ENCODE peak calls at places on chromosomes 7 and 10, in eight cellular contexts. F is endodermal cell, U is cardiac muscle cell, E is H9, R is HCT116, T is left lung, H is neural progenitor cell, C is DND-41. Y is an unnamed sample.

GRCh38 chr10:17394854-17395253 is 59.5 kb downstream of the ST8SIA6 start:
- DNase-seq in U (no peak), T (no peak), C (no peak), R (no peak), F (no peak), E (no peak), H (no peak), Y (no peak)

GRCh38 chr10:45592926-45593325 is 79.6 kb downstream of the ZFAND4 start:
- DNase-seq in T (no peak), U (no peak), H (no peak), C (no peak), E (no peak), R (no peak), F (no peak), Y (no peak)

GRCh38 chr10:75208177-75208576 is 2.4 kb upstream of the VDAC2 start:
- DNase-seq in C (no peak), R (no peak), E (no peak), F (peak; percentile 53), H (no peak), T (no peak), U (peak; percentile 20), Y (peak; percentile 99)

GRCh38 chr7:149686001-149686400 is 87.4 kb downstream of the ZNF467 start:
- DNase-seq in F (no peak), E (no peak), T (no peak), R (no peak), U (no peak), C (no peak), H (no peak), Y (no peak)

GRCh38 chr7:142854505-142855400 is at the start of gene EPHB6:
- DNase-seq in R (no peak), C (peak; percentile 78), H (peak; percentile 87), T (peak; percentile 94), U (peak; percentile 91), F (peak; percentile 89), E (peak; percentile 62), Y (peak; percentile 18)

GRCh38 chr10:72242675-72243074 is 26.6 kb upstream of the ASCC1 start:
- DNase-seq in C (no peak), U (no peak), F (peak; percentile 78), T (no peak), R (no peak), E (peak; percentile 57), H (no peak), Y (no peak)

GRCh38 chr7:82156168-82156567 is 287.4 kb downstream of the CACNA2D1 start:
- DNase-seq in T (no peak), U (no peak), C (no peak), F (peak; percentile 71), H (peak; percentile 78), E (no peak), R (no peak), Y (no peak)

GRCh38 chr7:28296571-28297483 is 115.5 kb upstream of the CREB5 start:
- DNase-seq in C (peak; percentile 27), H (peak; percentile 59), R (peak; percentile 55), E (peak; percentile 68), U (peak; percentile 55), F (peak; percentile 85), T (no peak), Y (peak; percentile 46)

GRCh38 chr7:7858559-7858958 is 110.0 kb upstream of the GLCCI1 start:
- DNase-seq in E (no peak), F (no peak), C (no peak), U (no peak), R (no peak), H (no peak), T (no peak), Y (no peak)

GRCh38 chr7:50507898-50508470 is 57.2 kb downstream of the DDC start:
- DNase-seq in T (no peak), U (peak; percentile 13), C (peak; percentile 39), E (no peak), H (peak; percentile 11), F (no peak), R (no peak), Y (no peak)

GRCh38 chr10:87504307-87504666 is 406 bp upstream of the MINPP1 start:
- DNase-seq in E (no peak), C (no peak), R (no peak), F (no peak), H (no peak), U (no peak), T (no peak), Y (no peak)

GRCh38 chr10:60323171-60323570 is 66.5 kb downstream of the ANK3 start:
- DNase-seq in C (no peak), T (no peak), E (no peak), H (no peak), R (no peak), U (no peak), F (no peak), Y (no peak)
- H3K27me3 ChIP-seq in C (no peaks in the 10 kb centered on the region), T (no peaks in the 10 kb centered on the region), E (no peaks in the 10 kb centered on the region), H (no peaks in the 10 kb centered on the region), R (no peaks in the 10 kb centered on the region), U (no peaks in the 10 kb centered on the region), F (no peaks in the 10 kb centered on the region), Y (no peaks in the 10 kb centered on the region)

DNA sequence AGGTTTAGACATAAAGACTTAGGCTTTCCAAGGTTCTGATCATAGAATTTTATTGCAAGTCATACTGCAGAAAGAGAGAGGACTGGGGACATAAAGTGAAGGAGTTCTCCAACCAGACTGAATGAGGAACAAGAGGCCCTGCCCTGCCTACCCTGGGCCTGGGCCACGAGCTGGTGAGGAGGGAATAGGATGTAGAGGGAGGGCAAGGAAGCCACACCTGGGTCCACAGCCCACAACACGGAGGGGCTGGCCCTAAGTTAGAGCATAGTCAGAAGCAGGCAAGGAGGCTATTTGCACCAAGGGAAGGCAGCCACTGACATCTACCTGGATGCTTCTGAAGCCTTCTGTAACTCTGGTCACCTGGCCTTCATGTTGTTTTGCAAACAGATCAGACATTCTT is 82.2 kb upstream of the CXCL12 start:
- DNase-seq in F (no peak), T (no peak), C (no peak), U (no peak), H (no peak), E (no peak), R (no peak), Y (no peak)
- H3K27me3 ChIP-seq in F (no peaks in the 10 kb centered on the region), T (no peaks in the 10 kb centered on the region), C (no peaks in the 10 kb centered on the region), U (no peaks in the 10 kb centered on the region), H (no peaks in the 10 kb centered on the region), E (no peaks in the 10 kb centered on the region), R (no peaks in the 10 kb centered on the region), Y (no peaks in the 10 kb centered on the region)

GRCh38 chr7:156080046-156080445 is 267.8 kb upstream of the SHH start:
- DNase-seq in C (no peak), E (no peak), H (no peak), U (no peak), R (no peak), F (no peak), T (no peak), Y (no peak)
- H3K27me3 ChIP-seq in C (no peaks in the 10 kb centered on the region), E (no peaks in the 10 kb centered on the region), H (no peaks in the 10 kb centered on the region), U (no peaks in the 10 kb centered on the region), R (no peaks in the 10 kb centered on the region), F (no peaks in the 10 kb centered on the region), T (peaks cover 3% of the 10 kb centered on the region), Y (no peaks in the 10 kb centered on the region)

GRCh38 chr10:128318366-128318765 is 192.1 kb upstream of the MKI67 start:
- DNase-seq in U (peak; percentile 27), R (no peak), E (no peak), H (no peak), T (no peak), C (no peak), F (no peak), Y (no peak)
- H3K27me3 ChIP-seq in U (no peaks in the 10 kb centered on the region), R (peaks cover 57% of the 10 kb centered on the region), E (no peaks in the 10 kb centered on the region), H (no peaks in the 10 kb centered on the region), T (no peaks in the 10 kb centered on the region), C (no peaks in the 10 kb centered on the region), F (no peaks in the 10 kb centered on the region), Y (no peaks in the 10 kb centered on the region)

DNA sequence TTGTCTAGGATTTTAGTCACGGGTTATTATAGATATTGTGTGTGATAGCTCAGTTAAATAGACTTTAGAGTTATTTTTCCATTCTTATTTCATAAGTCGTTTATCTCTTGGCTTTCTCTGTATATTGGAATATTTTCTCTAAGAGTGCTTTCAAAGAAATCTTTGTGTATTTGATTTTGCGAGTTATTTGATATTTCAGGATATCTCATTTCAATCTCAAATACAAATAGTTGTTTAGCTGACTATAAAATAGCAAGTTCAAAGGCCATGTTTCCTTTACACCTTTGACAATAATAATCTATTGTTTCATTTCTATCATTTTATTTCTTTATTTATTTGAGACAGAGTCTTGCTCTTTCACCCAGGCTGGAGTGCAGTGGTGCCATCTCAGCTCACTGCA is 55.9 kb downstream of the STK31 start:
- DNase-seq in H (no peak), F (no peak), C (no peak), T (no peak), E (no peak), R (no peak), U (no peak), Y (no peak)
- H3K27me3 ChIP-seq in H (no peaks in the 10 kb centered on the region), F (no peaks in the 10 kb centered on the region), C (no peaks in the 10 kb centered on the region), T (no peaks in the 10 kb centered on the region), E (no peaks in the 10 kb centered on the region), R (no peaks in the 10 kb centered on the region), U (no peaks in the 10 kb centered on the region), Y (no peaks in the 10 kb centered on the region)

GRCh38 chr10:21495686-21496284 is 29.7 kb downstream of the SKIDA1 start:
- DNase-seq in C (peak; percentile 89), E (peak; percentile 92), R (peak; percentile 67), F (peak; percentile 97), U (peak; percentile 93), T (peak; percentile 97), H (peak; percentile 95), Y (peak; percentile 57)
- H3K27me3 ChIP-seq in C (peaks cover 58% of the 10 kb centered on the region), E (peaks cover 19% of the 10 kb centered on the region), R (peaks cover 3% of the 10 kb centered on the region), F (no peaks in the 10 kb centered on the region), U (no peaks in the 10 kb centered on the region), T (peaks cover 74% of the 10 kb centered on the region), H (peaks cover 9% of the 10 kb centered on the region), Y (no peaks in the 10 kb centered on the region)

DNA sequence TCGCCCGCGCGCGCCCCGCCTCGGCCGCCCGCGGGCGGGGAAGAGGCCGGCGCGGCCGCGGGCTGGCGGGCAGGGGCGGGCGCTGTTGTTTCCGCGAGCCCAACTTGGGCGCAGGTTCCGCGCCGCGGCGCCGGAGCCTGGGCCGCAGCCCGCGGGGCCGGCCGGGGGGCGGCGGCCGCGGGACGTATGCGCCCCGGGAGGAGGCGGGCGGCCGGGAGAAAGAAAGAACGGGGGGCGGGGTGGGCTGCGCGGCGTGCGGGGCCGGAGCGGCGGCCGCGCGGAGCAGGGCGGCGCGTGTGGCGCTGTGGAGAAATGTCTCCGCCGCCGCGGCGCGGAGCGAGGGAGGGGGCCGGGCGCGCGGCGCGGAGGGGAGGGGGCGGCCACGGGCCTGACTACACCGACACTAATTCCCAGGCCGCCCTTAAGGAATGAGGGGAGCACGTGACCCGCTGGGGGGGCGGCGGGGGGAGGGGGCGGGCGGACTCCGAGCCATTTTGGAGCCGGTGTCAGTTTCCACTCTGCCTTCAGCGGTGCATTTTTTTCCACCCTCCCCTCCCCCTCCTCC is at the start of gene BMI1:
- DNase-seq in C (peak; percentile 84), H (peak; percentile 90), E (peak; percentile 85), F (peak; percentile 92), T (peak; percentile 90), U (peak; percentile 87), R (no peak), Y (no peak)
- H3K27me3 ChIP-seq in C (peaks cover 33% of the 10 kb centered on the region), H (peaks cover 73% of the 10 kb centered on the region), E (peaks cover 52% of the 10 kb centered on the region), F (peaks cover 73% of the 10 kb centered on the region), T (peaks cover 37% of the 10 kb centered on the region), U (peaks cover 68% of the 10 kb centered on the region), R (peaks cover 25% of the 10 kb centered on the region), Y (peaks cover 17% of the 10 kb centered on the region)

GRCh38 chr7:151257990-151258389 is 9.5 kb upstream of the SMARCD3 start:
- DNase-seq in F (no peak), C (no peak), U (no peak), E (no peak), R (no peak), H (no peak), T (peak; percentile 40), Y (no peak)
- H3K27me3 ChIP-seq in F (no peaks in the 10 kb centered on the region), C (peaks cover 58% of the 10 kb centered on the region), U (no peaks in the 10 kb centered on the region), E (no peaks in the 10 kb centered on the region), R (no peaks in the 10 kb centered on the region), H (peaks cover 33% of the 10 kb centered on the region), T (peaks cover 41% of the 10 kb centered on the region), Y (peaks cover 13% of the 10 kb centered on the region)

Y was measured in bronchial epithelial cell.